ENCODE peak calls at places on chromosomes 3 and 15, in seven cellular contexts. Z is hippocampal formation; C is NK-92 treated with Interleukin-12 subunit alpha and Interleukin-12 subunit beta, amount 100 ng/mL, for 24 hours; B is activated T-cell treated with anti-CD3 and anti-CD28 coated beads for 1 hour; Q is stromal cell of bone marrow; E is cardiac muscle cell; N is foreskin fibroblast. I is an unnamed sample.

GRCh38 chr15:50247819-50248650 is 17.5 kb downstream of the HDC start:
- DNase-seq in Z (no peak), C (peak), B (peak), Q (no peak), E (no peak), N (no peak), I (no peak)

GRCh38 chr3:5645311-5646029 is 458.0 kb downstream of the EDEM1 start:
- DNase-seq in Z (no peak), C (no peak), B (no peak), Q (no peak), E (no peak), N (no peak), I (no peak)

GRCh38 chr3:45995370-45996192 is at the start of gene FYCO1:
- DNase-seq in Z (peak), C (peak), B (peak), Q (peak), E (peak), N (peak), I (peak)

GRCh38 chr3:159724627-159725026 is 264.0 kb upstream of the IL12A start:
- DNase-seq in Z (no peak), C (no peak), B (no peak), Q (no peak), E (no peak), N (peak), I (no peak)

GRCh38 chr3:123880998-123881561 is 3.1 kb downstream of the MYLK start:
- DNase-seq in Z (no peak), C (no peak), B (no peak), Q (peak), E (peak), N (peak), I (peak)

GRCh38 chr3:72947715-72948507 is 48.7 kb upstream of the PPP4R2 start:
- DNase-seq in Z (no peak), C (no peak), B (no peak), Q (no peak), E (no peak), N (no peak), I (no peak)

GRCh38 chr3:4748701-4749378 is 230.4 kb upstream of the BHLHE40 start:
- DNase-seq in Z (peak), C (no peak), B (no peak), Q (no peak), E (no peak), N (no peak), I (no peak)

GRCh38 chr15:52013151-52013791 is 5.7 kb upstream of the MAPK6 start:
- DNase-seq in Z (no peak), C (no peak), B (no peak), Q (no peak), E (no peak), N (peak), I (no peak)

GRCh38 chr3:47413751-47414150 is 32.9 kb downstream of the PTPN23 start:
- DNase-seq in Z (peak), C (no peak), B (no peak), Q (no peak), E (no peak), N (no peak), I (no peak)

GRCh38 chr15:73341886-73342600 is 26.7 kb downstream of the HCN4 start:
- DNase-seq in Z (no peak), C (no peak), B (no peak), Q (no peak), E (no peak), N (no peak), I (no peak)

GRCh38 chr3:130748981-130749380 is 2.4 kb upstream of the PIK3R4 start:
- DNase-seq in Z (no peak), C (no peak), B (no peak), Q (no peak), E (no peak), N (peak), I (no peak)

GRCh38 chr15:82197734-82198594 is 64.6 kb downstream of the EFL1 start:
- DNase-seq in Z (peak), C (peak), B (peak), Q (peak), E (peak), N (peak), I (peak)

GRCh38 chr15:74781673-74782595 is at the start of gene CSK:
- DNase-seq in Z (peak), C (peak), B (peak), Q (peak), E (peak), N (peak), I (peak)

GRCh38 chr3:182795383-182795782 is 2.1 kb downstream of the ATP11B start:
- DNase-seq in Z (no peak), C (peak), B (peak), Q (no peak), E (no peak), N (peak), I (peak)

GRCh38 chr3:189766416-189766815 is 135.2 kb downstream of the TP63 start:
- DNase-seq in Z (no peak), C (no peak), B (no peak), Q (no peak), E (no peak), N (no peak), I (no peak)

GRCh38 chr15:55319537-55320325 is 709 bp downstream of the PIGB start:
- DNase-seq in Z (peak), C (no peak), B (no peak), Q (peak), E (no peak), N (peak), I (no peak)

GRCh38 chr3:173008978-173009377 is 132.1 kb downstream of the SPATA16 start:
- DNase-seq in Z (no peak), C (no peak), B (no peak), Q (no peak), E (no peak), N (no peak), I (no peak)

GRCh38 chr3:172317984-172318383 is 130.3 kb downstream of the GHSR start:
- DNase-seq in Z (no peak), C (no peak), B (no peak), Q (peak), E (no peak), N (peak), I (no peak)

GRCh38 chr15:36584511-36584910 is 5.1 kb downstream of the CDIN1 start:
- DNase-seq in Z (no peak), C (no peak), B (no peak), Q (no peak), E (no peak), N (no peak), I (no peak)

GRCh38 chr15:93048759-93049161 is 40.3 kb downstream of the RGMA start:
- DNase-seq in Z (peak), C (no peak), B (no peak), Q (no peak), E (no peak), N (no peak), I (no peak)

GRCh38 chr15:25176616-25176923 is 221.8 kb downstream of the SNRPN start:
- DNase-seq in Z (no peak), C (no peak), B (no peak), Q (no peak), E (no peak), N (no peak), I (peak)

GRCh38 chr3:28958656-28959055 is 322.2 kb upstream of the RBMS3 start:
- DNase-seq in Z (no peak), C (no peak), B (no peak), Q (no peak), E (no peak), N (no peak), I (no peak)

GRCh38 chr3:30894521-30895289 is at the start of gene GADL1:
- DNase-seq in Z (no peak), C (no peak), B (no peak), Q (no peak), E (peak), N (peak), I (peak)

GRCh38 chr3:151200586-151200985 is 2.4 kb downstream of the GPR171 start:
- DNase-seq in Z (no peak), C (no peak), B (no peak), Q (no peak), E (no peak), N (no peak), I (no peak)

I was measured in HAP-1.